ENCODE peak calls at places on chromosomes 12 and 14, in seven cellular contexts. V is neural progenitor cell; H is CD4-positive, CD25-positive, alpha-beta regulatory T cell; F is cardiac muscle cell; P is left ventricle myocardium inferior; S is WERI-Rb-1; X is fibroblast of lung. C is an unnamed sample.

GRCh38 chr14:93132472-93133065 is 16.8 kb upstream of the ITPK1 start:
- DNase-seq in V (peak; percentile 28), H (peak; percentile 45), F (peak; percentile 75), P (no peak), S (peak; percentile 51), X (peak; percentile 51), C (peak; percentile 74)

GRCh38 chr12:109461846-109462766 is 15.0 kb downstream of the KCTD10 start:
- DNase-seq in V (peak; percentile 16), H (no peak), F (peak; percentile 69), P (peak; percentile 90), S (no peak), X (peak; percentile 97), C (peak; percentile 51)

GRCh38 chr12:50505386-50505827 is 622 bp downstream of the DIP2B start:
- DNase-seq in V (peak; percentile 49), H (no peak), F (peak; percentile 29), P (peak; percentile 21), S (no peak), X (peak; percentile 19), C (no peak)

GRCh38 chr12:106090586-106091411 is 48.0 kb downstream of the NUAK1 start:
- DNase-seq in V (no peak), H (no peak), F (no peak), P (no peak), S (no peak), X (peak; percentile 75), C (no peak)

GRCh38 chr12:111585619-111586135 is 13.4 kb downstream of the ATXN2 start:
- DNase-seq in V (no peak), H (no peak), F (no peak), P (no peak), S (no peak), X (no peak), C (no peak)

GRCh38 chr12:94909609-94910008 is 93.9 kb downstream of the NDUFA12 start:
- DNase-seq in V (peak; percentile 11), H (no peak), F (no peak), P (no peak), S (no peak), X (no peak), C (peak; percentile 13)

GRCh38 chr12:109710747-109711595 is 2.7 kb upstream of the FAM222A start:
- DNase-seq in V (no peak), H (no peak), F (no peak), P (no peak), S (no peak), X (peak; percentile 39), C (no peak)

GRCh38 chr12:115267464-115267863 is 583.5 kb upstream of the TBX3 start:
- DNase-seq in V (no peak), H (no peak), F (no peak), P (no peak), S (no peak), X (no peak), C (no peak)

GRCh38 chr14:71418591-71419245 is 511.5 kb downstream of the PCNX1 start:
- DNase-seq in V (no peak), H (no peak), F (no peak), P (no peak), S (no peak), X (no peak), C (no peak)

GRCh38 chr12:116497051-116497529 is 62.1 kb upstream of the MAP1LC3B2 start:
- DNase-seq in V (peak; percentile 25), H (no peak), F (no peak), P (no peak), S (peak; percentile 40), X (no peak), C (peak; percentile 42)

GRCh38 chr12:126033746-126034145 is 968.5 kb downstream of the AACS start:
- DNase-seq in V (no peak), H (no peak), F (no peak), P (no peak), S (no peak), X (no peak), C (no peak)

GRCh38 chr12:52147983-52148540 is 43.8 kb downstream of the KRT80 start:
- DNase-seq in V (no peak), H (no peak), F (no peak), P (no peak), S (no peak), X (no peak), C (no peak)

GRCh38 chr12:40226652-40227051 is 1.9 kb downstream of the LRRK2 start:
- DNase-seq in V (no peak), H (no peak), F (no peak), P (no peak), S (no peak), X (peak; percentile 77), C (no peak)
- H3K4me3 ChIP-seq in V (no peak overlapping the region), H (no peak overlapping the region), F (no peak overlapping the region), P (peak overlapping the region; percentile 79), S (no peak overlapping the region), X (no peak overlapping the region), C (no peak overlapping the region)

DNA sequence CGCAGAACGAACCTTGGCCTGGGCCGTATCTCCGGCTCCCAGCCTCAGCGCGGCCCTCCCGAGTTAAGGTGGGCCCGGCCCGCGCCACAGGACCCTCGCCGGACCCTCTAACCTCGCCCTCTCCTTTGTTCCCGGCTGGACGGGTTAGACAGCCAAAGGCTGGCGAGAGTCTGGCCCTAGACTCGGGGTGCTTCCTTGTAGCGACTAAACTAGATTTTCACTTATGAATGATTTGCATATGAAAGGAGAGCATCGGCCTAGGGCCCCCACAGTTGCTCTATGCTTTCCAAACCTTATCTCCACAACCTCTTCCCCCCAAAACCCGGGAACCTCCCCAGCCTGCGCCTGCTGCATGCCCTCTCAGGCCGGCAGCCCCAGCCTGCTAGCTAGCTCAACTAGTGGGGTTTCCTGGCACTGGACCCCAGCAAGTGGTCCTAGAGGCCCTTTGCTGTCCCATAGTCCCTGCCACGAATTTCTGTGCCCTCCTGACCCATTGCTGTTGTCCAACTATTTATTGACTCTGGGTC is 2.0 kb downstream of the HOXC5 start:
- DNase-seq in V (no peak), H (no peak), F (no peak), P (no peak), S (no peak), X (no peak), C (no peak)
- H3K27me3 ChIP-seq in V (peaks cover 100% of the 10 kb centered on the region), H (peaks cover 26% of the 10 kb centered on the region), F (peaks cover 100% of the 10 kb centered on the region), P (peaks cover 100% of the 10 kb centered on the region), S (no peaks in the 10 kb centered on the region), X (peaks cover 37% of the 10 kb centered on the region), C (peaks cover 99% of the 10 kb centered on the region)

GRCh38 chr12:54009171-54010052 is 627 bp downstream of the HOXC8 start:
- DNase-seq in V (no peak), H (no peak), F (no peak), P (no peak), S (no peak), X (no peak), C (peak; percentile 77)
- H3K36me3 ChIP-seq in V (no peaks in the 10 kb centered on the region), H (no peaks in the 10 kb centered on the region), F (no peaks in the 10 kb centered on the region), P (no peaks in the 10 kb centered on the region), S (no peaks in the 10 kb centered on the region), X (no peaks in the 10 kb centered on the region), C (no peaks in the 10 kb centered on the region)

DNA sequence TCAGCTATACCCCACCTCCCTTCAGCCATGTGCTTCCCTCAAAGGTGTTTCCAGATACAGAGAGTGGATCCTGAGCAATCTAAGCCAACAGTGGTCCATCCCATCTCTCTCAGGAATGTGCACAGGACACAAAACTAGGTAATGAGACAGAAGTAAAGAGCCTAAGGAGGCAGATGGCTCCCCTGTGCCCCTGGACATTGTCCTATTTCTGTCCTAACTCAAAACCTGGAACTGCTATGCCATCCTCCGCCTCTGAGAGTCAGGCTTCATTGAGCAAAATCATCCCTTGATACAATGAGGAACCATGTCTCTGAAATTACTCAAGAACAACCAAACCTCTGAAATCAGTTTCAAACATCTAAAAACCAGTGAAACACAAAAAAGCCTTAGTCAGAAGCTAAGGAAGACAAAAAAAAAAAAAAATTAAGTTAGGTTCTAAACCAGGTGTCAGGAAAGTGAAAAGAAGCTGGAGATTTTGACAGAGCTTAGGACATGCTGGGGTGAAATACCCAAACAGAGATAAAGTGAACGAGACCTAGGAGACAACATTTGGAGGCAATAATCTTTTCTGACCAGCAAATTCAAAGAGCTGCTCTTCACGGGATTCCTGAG is 200.3 kb upstream of the PLEKHG7 start:
- DNase-seq in V (no peak), H (peak; percentile 65), F (no peak), P (no peak), S (no peak), X (peak; percentile 24), C (no peak)
- H3K4me3 ChIP-seq in V (no peak overlapping the region), H (peak overlapping the region; percentile 39), F (no peak overlapping the region), P (no peak overlapping the region), S (no peak overlapping the region), X (no peak overlapping the region), C (no peak overlapping the region)

GRCh38 chr12:63151898-63152700 is 1.1 kb upstream of the AVPR1A start:
- DNase-seq in V (peak; percentile 88), H (peak; percentile 35), F (peak; percentile 65), P (peak; percentile 20), S (peak; percentile 74), X (peak; percentile 42), C (peak; percentile 69)
- H3K27me3 ChIP-seq in V (peaks cover 68% of the 10 kb centered on the region), H (peaks cover 29% of the 10 kb centered on the region), F (peaks cover 58% of the 10 kb centered on the region), P (peaks cover 78% of the 10 kb centered on the region), S (peaks cover 32% of the 10 kb centered on the region), X (peaks cover 26% of the 10 kb centered on the region), C (peaks cover 44% of the 10 kb centered on the region)

GRCh38 chr12:49052451-49053208 is 8.0 kb downstream of the KMT2D start:
- DNase-seq in V (no peak), H (no peak), F (no peak), P (no peak), S (no peak), X (no peak), C (no peak)
- H3K36me3 ChIP-seq in V (no peaks in the 10 kb centered on the region), H (peaks cover 74% of the 10 kb centered on the region), F (peaks cover 61% of the 10 kb centered on the region), P (peaks cover 73% of the 10 kb centered on the region), S (peaks cover 90% of the 10 kb centered on the region), X (peaks cover 51% of the 10 kb centered on the region), C (peaks cover 66% of the 10 kb centered on the region)

DNA sequence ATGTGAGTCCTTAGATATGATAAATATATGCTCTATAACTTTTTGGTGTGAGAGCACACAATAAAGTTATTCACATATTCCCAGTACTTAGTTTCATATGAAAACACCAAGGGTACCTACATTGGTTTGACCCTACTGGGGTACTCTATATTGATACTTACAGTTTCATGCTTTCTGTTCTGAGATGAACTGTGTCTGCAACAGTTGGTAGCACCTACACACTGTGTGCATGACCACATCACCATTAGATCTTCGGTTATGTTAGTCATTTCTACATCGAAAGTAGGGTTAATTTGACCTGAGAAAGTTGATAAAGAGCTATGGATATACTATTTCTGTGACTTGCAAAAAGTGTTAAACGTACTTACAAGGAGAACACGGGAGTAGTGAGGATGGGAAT is 337.2 kb downstream of the NPAS3 start:
- DNase-seq in V (no peak), H (no peak), F (no peak), P (no peak), S (no peak), X (no peak), C (no peak)
- H3K4me3 ChIP-seq in V (no peak overlapping the region), H (no peak overlapping the region), F (no peak overlapping the region), P (no peak overlapping the region), S (no peak overlapping the region), X (no peak overlapping the region), C (no peak overlapping the region)

GRCh38 chr12:156945-157344 is 57.0 kb downstream of the SLC6A12 start:
- DNase-seq in V (no peak), H (no peak), F (no peak), P (no peak), S (no peak), X (no peak), C (no peak)
- H3K27me3 ChIP-seq in V (no peaks in the 10 kb centered on the region), H (no peaks in the 10 kb centered on the region), F (no peaks in the 10 kb centered on the region), P (peaks cover 7% of the 10 kb centered on the region), S (no peaks in the 10 kb centered on the region), X (peaks cover 5% of the 10 kb centered on the region), C (no peaks in the 10 kb centered on the region)